ENCODE peak calls at places on chromosomes 16 and 17, in four cellular contexts. L is testis, Y is heart left ventricle, T is adrenal gland. A is an unnamed sample.

GRCh38 chr16:85413713-85414663 is 199.1 kb upstream of the GSE1 start:
- DNase-seq in L (no peak), Y (peak; percentile 11), T (no peak), A (no peak)

GRCh38 chr16:46894011-46894672 is 10.0 kb downstream of the GPT2 start:
- DNase-seq in L (peak; percentile 80), Y (peak; percentile 45), T (no peak), A (peak; percentile 23)

GRCh38 chr17:30600830-30601494 is 123.8 kb downstream of the GOSR1 start:
- DNase-seq in L (peak; percentile 21), Y (no peak), T (peak; percentile 24), A (peak; percentile 57)

GRCh38 chr17:13490906-13491502 is 110.7 kb downstream of the HS3ST3A1 start:
- DNase-seq in L (no peak), Y (no peak), T (no peak), A (no peak)

GRCh38 chr17:42311240-42312034 is 23.1 kb downstream of the STAT5A start:
- DNase-seq in L (peak; percentile 93), Y (peak; percentile 87), T (peak; percentile 98), A (peak; percentile 95)

GRCh38 chr17:41797377-41797776 is 10.9 kb upstream of the JUP start:
- DNase-seq in L (no peak), Y (no peak), T (no peak), A (no peak)

GRCh38 chr16:65227041-65227835 is 105.4 kb upstream of the CDH11 start:
- DNase-seq in L (no peak), Y (no peak), T (no peak), A (no peak)

GRCh38 chr17:31392002-31392855 is 754 bp downstream of the RAB11FIP4 start:
- DNase-seq in L (peak; percentile 11), Y (peak; percentile 15), T (no peak), A (peak; percentile 12)

GRCh38 chr17:27995554-27995953 is 46.9 kb upstream of the NLK start:
- DNase-seq in L (no peak), Y (no peak), T (no peak), A (no peak)

GRCh38 chr16:81809567-81809966 is 30.5 kb downstream of the PLCG2 start:
- DNase-seq in L (no peak), Y (no peak), T (no peak), A (no peak)

GRCh38 chr16:17335826-17336492 is 134.8 kb downstream of the XYLT1 start:
- DNase-seq in L (no peak), Y (no peak), T (peak; percentile 40), A (no peak)

GRCh38 chr17:76540381-76541300 is 797 bp downstream of the PRCD start:
- DNase-seq in L (peak; percentile 95), Y (peak; percentile 95), T (peak; percentile 97), A (peak; percentile 92)

GRCh38 chr17:78275355-78275754 is 43.9 kb downstream of the TMEM235 start:
- DNase-seq in L (no peak), Y (no peak), T (no peak), A (no peak)

GRCh38 chr17:78272914-78273258 is 41.5 kb downstream of the TMEM235 start:
- DNase-seq in L (no peak), Y (no peak), T (no peak), A (no peak)

GRCh38 chr17:78271419-78272160 is 40.2 kb downstream of the TMEM235 start:
- DNase-seq in L (no peak), Y (no peak), T (no peak), A (no peak)

GRCh38 chr17:78272181-78272913 is 40.9 kb downstream of the TMEM235 start:
- DNase-seq in L (peak; percentile 82), Y (peak; percentile 57), T (peak; percentile 82), A (peak; percentile 83)

GRCh38 chr17:78273813-78274212 is 42.4 kb downstream of the TMEM235 start:
- DNase-seq in L (no peak), Y (no peak), T (no peak), A (no peak)
- H3K27me3 ChIP-seq in L (no peaks in the 10 kb centered on the region), Y (no peaks in the 10 kb centered on the region), T (peaks cover 21% of the 10 kb centered on the region), A (no peaks in the 10 kb centered on the region)

GRCh38 chr16:30656388-30656787 is 1.8 kb upstream of the FBRS start:
- DNase-seq in L (no peak), Y (no peak), T (no peak), A (no peak)

GRCh38 chr16:30657866-30658730 is at the start of gene FBRS:
- DNase-seq in L (peak; percentile 100), Y (peak; percentile 100), T (peak; percentile 100), A (peak; percentile 100)

GRCh38 chr16:30655815-30656347 is 2.4 kb upstream of the FBRS start:
- DNase-seq in L (no peak), Y (no peak), T (no peak), A (peak; percentile 50)

GRCh38 chr16:30658731-30659506 is 688 bp downstream of the FBRS start:
- DNase-seq in L (peak; percentile 95), Y (peak; percentile 82), T (peak; percentile 87), A (peak; percentile 86)

DNA sequence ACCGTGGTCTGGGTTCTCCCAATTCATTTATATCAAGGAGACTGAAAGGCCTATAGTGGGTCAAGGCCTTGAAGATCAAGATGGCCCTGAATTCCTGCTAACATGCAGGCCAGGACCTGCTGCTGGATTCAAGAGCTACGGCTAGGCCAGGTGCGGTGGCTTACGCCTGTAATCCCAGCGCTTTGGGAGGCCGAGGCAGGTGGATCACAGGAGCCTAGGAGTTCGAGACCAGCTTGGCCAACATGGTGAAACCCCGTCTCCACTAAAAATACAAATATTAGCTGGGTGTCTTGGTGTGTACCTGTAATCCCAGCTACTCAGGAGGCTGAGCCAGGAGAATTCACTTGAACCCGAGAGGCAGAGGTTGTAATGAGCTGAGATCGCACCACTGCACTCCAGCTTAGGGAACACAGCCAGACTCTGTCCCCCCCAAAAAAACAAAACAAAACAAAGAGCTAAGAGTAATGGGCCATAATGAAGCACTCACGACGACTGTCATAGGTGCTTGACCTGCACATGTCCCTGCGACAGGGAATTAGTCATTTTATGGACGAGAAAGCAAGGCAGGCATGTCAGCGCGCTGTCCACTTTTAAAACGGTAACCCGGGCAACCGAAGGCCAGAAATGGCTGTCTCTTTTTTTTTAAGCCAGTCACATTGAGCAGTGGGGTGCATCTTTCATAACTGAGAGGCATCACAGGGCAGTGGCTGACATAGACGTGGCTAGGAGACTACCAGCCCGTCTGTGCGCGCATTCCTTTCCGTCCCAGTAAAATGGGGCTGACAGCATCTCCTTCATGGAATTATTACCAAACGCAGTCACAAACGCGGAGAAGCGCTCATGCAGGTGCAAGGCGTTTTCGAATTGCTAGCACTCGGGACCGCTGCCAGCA is 1.0 kb upstream of the FBRS start:
- DNase-seq in L (no peak), Y (no peak), T (peak; percentile 78), A (no peak)
- TF ChIP-seq POLR2A in L (no peak), Y (no peak), T (peak; percentile 49), A (peak; percentile 23)

GRCh38 chr16:57704905-57705852 is 10.6 kb downstream of the DRC7 start:
- DNase-seq in L (no peak), Y (no peak), T (no peak), A (no peak)
- H3K27me3 ChIP-seq in L (no peaks in the 10 kb centered on the region), Y (no peaks in the 10 kb centered on the region), T (no peaks in the 10 kb centered on the region), A (no peaks in the 10 kb centered on the region)

GRCh38 chr17:2303278-2304188 is at the start of the genes SMG6 and SRR:
- DNase-seq in L (peak; percentile 92), Y (peak; percentile 95), T (peak; percentile 92), A (peak; percentile 94)
- TF ChIP-seq POLR2A in L (no peak), Y (peak; percentile 51), T (peak; percentile 68), A (peak; percentile 49)

GRCh38 chr17:35740216-35740615 is 8.8 kb downstream of the RASL10B start:
- DNase-seq in L (no peak), Y (no peak), T (no peak), A (no peak)
- H3K27me3 ChIP-seq in L (no peaks in the 10 kb centered on the region), Y (peaks cover 14% of the 10 kb centered on the region), T (peaks cover 21% of the 10 kb centered on the region), A (no peaks in the 10 kb centered on the region)

GRCh38 chr16:2499454-2499853 is 14.3 kb upstream of the ATP6V0C start:
- DNase-seq in L (no peak), Y (no peak), T (no peak), A (no peak)

GRCh38 chr16:2499890-2500633 is 13.7 kb upstream of the ATP6V0C start:
- DNase-seq in L (no peak), Y (no peak), T (no peak), A (no peak)

GRCh38 chr16:2500634-2500936 is 13.2 kb upstream of the ATP6V0C start:
- DNase-seq in L (no peak), Y (no peak), T (no peak), A (no peak)

GRCh38 chr16:2501938-2502900 is 11.5 kb upstream of the ATP6V0C start:
- DNase-seq in L (no peak), Y (no peak), T (no peak), A (no peak)

DNA sequence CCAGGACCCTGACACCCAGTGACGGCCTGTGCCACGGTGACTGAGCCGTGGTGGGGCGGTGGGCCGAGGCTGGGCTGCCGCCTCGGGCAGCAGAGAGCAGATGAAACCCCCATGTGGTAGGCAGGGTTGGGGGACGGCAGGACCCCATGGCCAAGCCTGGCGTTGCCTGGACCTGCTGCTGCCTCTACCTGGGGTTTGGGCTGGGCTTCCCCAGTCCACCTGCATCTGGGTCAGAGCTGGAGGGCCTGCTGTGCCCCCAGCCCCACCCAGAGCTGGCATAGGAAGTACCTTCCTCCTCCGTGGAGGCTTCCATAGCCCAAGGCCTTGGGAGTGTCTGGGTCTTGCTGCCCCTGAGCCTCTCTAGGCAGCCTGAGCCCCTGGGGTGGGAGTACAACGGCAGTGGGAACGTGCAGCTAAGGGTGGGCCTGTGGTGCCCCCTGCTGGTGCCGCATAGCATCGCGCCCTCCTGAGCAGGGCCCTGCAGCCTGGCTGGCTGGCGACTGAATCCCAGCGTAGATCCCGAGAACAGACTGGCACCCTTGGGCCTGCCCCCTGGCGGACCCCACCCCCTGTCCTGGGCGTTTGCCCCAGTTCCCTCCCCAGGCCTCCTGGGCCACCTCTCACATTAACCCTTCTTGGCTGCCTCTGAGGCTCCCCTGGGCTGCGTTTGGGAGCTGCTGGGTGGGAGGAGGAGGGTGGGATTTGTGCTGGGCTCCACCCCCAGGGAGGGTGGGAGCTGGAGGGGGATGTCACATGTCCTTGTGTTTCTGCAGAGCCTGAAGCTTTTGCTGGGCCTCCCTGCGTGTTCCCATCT is 12.6 kb upstream of the ATP6V0C start:
- DNase-seq in L (peak; percentile 91), Y (peak; percentile 84), T (peak; percentile 80), A (peak; percentile 92)
- TF ChIP-seq POLR2A in L (no peak), Y (no peak), T (no peak), A (no peak)

DNA sequence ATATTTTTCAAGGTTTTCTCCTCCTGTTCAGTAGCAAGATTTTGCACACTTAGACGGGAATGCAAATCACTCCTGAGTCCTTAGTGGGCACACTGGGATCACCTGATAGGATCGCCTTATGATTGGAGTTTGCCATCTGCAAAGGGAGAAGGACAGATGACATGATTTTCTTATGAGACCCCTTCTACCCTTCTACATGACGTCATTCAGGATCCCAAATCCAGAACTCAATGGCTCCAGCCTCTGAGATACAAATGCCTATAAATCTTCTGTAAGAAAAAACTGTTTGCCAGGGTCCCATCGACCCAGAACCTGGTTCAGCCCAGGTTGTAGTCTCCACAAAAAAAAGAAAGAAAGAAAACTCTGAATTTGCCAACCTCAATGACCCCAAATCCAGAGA is 6.9 kb downstream of the ZNF423 start:
- DNase-seq in L (no peak), Y (no peak), T (no peak), A (no peak)
- H3K27me3 ChIP-seq in L (no peaks in the 10 kb centered on the region), Y (no peaks in the 10 kb centered on the region), T (no peaks in the 10 kb centered on the region), A (no peaks in the 10 kb centered on the region)